ENCODE peak calls at places on chromosomes 3 and 15, in eight cellular contexts. K, S, A, O, J, N, V and E are unnamed samples.

GRCh38 chr15:78429477-78429876 is 8.5 kb upstream of the IREB2 start:
- DNase-seq in K (no peak), S (no peak), A (no peak), O (no peak), J (no peak), N (no peak), V (no peak), E (no peak)

GRCh38 chr3:66317750-66318366 is 97.1 kb downstream of the SLC25A26 start:
- DNase-seq in K (no peak), S (no peak), A (no peak), O (no peak), J (no peak), N (no peak), V (no peak), E (no peak)

GRCh38 chr3:166190360-166190759 is 353.1 kb upstream of the BCHE start:
- DNase-seq in K (peak), S (no peak), A (no peak), O (no peak), J (no peak), N (no peak), V (no peak), E (no peak)

GRCh38 chr15:70156781-70157261 is 59.1 kb upstream of the TLE3 start:
- DNase-seq in K (no peak), S (no peak), A (peak), O (no peak), J (peak), N (no peak), V (peak), E (no peak)

GRCh38 chr3:148829926-148830325 is 2.3 kb downstream of the CPB1 start:
- DNase-seq in K (no peak), S (no peak), A (no peak), O (no peak), J (no peak), N (no peak), V (no peak), E (no peak)

GRCh38 chr3:63824309-63824708 is 5.2 kb downstream of the C3orf49 start:
- DNase-seq in K (no peak), S (no peak), A (no peak), O (peak), J (no peak), N (no peak), V (no peak), E (no peak)

GRCh38 chr15:82714026-82714425 is 4.4 kb upstream of the AP3B2 start:
- DNase-seq in K (no peak), S (no peak), A (no peak), O (no peak), J (no peak), N (peak), V (no peak), E (no peak)

GRCh38 chr3:122355612-122356011 is 27.4 kb downstream of the MIX23 start:
- DNase-seq in K (no peak), S (no peak), A (no peak), O (no peak), J (no peak), N (no peak), V (no peak), E (no peak)

GRCh38 chr3:39067286-39067685 is 15.5 kb downstream of the WDR48 start:
- DNase-seq in K (no peak), S (no peak), A (no peak), O (no peak), J (no peak), N (no peak), V (no peak), E (no peak)

GRCh38 chr3:73604491-73604890 is 20.2 kb downstream of the PDZRN3 start:
- DNase-seq in K (no peak), S (no peak), A (no peak), O (no peak), J (no peak), N (no peak), V (no peak), E (no peak)

GRCh38 chr15:81021321-81021720 is 20.6 kb downstream of the TLNRD1 start:
- DNase-seq in K (no peak), S (no peak), A (no peak), O (no peak), J (no peak), N (no peak), V (no peak), E (no peak)

GRCh38 chr3:44076221-44076829 is 165.4 kb upstream of the TOPAZ1 start:
- DNase-seq in K (peak), S (no peak), A (no peak), O (no peak), J (no peak), N (no peak), V (no peak), E (no peak)

GRCh38 chr3:179148446-179149238 is 485 bp downstream of the PIK3CA start:
- DNase-seq in K (peak), S (peak), A (peak), O (no peak), J (peak), N (peak), V (peak), E (peak)
- TF ChIP-seq CTCF in K (no peak), S (no peak), A (no peak), O (no peak), J (no peak), N (no peak), V (no peak), E (no peak)

GRCh38 chr3:170180952-170181876 is at the start of gene PHC3:
- DNase-seq in K (peak), S (peak), A (peak), O (peak), J (peak), N (peak), V (peak), E (peak)
- TF ChIP-seq CTCF in K (peak), S (no peak), A (no peak), O (no peak), J (no peak), N (no peak), V (peak), E (no peak)

GRCh38 chr15:31208804-31209203 is 107.3 kb upstream of the TRPM1 start:
- DNase-seq in K (no peak), S (no peak), A (no peak), O (no peak), J (no peak), N (no peak), V (no peak), E (no peak)

GRCh38 chr15:31202953-31203352 is 101.4 kb upstream of the TRPM1 start:
- DNase-seq in K (no peak), S (no peak), A (no peak), O (no peak), J (no peak), N (no peak), V (no peak), E (peak)

GRCh38 chr15:31207246-31207645 is 105.7 kb upstream of the TRPM1 start:
- DNase-seq in K (no peak), S (no peak), A (no peak), O (no peak), J (no peak), N (no peak), V (no peak), E (peak)

GRCh38 chr15:31203999-31204398 is 102.5 kb upstream of the TRPM1 start:
- DNase-seq in K (no peak), S (no peak), A (no peak), O (no peak), J (no peak), N (no peak), V (no peak), E (no peak)

DNA sequence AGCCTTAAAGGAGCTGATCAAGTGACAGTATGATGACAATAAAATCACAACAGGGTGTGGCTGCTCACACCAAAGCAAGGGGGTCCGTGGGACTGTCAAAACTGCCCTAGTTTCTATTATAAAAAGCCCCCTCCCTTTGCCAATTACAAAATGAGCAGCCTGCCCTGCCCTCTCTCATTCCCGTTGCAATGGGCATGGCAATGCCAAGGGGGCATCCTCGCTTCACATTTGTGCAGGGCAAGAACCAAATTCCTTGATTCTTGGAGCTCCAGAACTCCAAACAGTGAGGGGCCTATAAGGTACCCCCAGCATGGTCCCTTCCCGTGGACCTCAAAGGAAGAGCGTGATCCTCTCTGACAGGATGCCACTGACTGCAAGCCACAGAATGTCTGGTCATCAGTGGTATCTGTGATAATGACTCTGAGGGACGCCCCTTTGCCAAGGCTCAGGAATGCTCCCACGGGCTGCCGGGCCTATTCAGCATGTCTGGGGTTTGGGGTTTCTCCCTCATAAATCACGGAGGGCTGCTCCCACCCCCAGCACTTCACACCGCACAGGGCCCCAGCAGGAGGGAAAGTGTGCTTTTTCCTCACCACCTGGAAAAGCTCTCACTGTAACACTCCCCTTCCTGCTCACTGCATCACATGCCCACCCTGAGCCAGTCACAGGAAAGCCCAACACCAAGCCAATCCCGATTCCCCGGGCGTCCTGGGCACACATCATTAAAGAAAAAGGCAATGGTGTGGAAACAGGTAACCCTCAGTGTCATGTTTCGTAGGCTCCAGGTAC is 105.1 kb upstream of the TRPM1 start:
- DNase-seq in K (no peak), S (no peak), A (no peak), O (no peak), J (no peak), N (no peak), V (no peak), E (no peak)
- TF ChIP-seq CTCF in K (peak), S (no peak), A (no peak), O (no peak), J (no peak), N (no peak), V (no peak), E (no peak)

GRCh38 chr3:8713901-8714759 is 19.5 kb upstream of the CAV3 start:
- DNase-seq in K (peak), S (peak), A (no peak), O (no peak), J (peak), N (peak), V (no peak), E (peak)
- TF ChIP-seq CTCF in K (peak), S (peak), A (no peak), O (peak), J (peak), N (peak), V (no peak), E (peak)

GRCh38 chr3:189950258-189950657 is 170.4 kb downstream of the P3H2 start:
- DNase-seq in K (no peak), S (no peak), A (no peak), O (no peak), J (no peak), N (no peak), V (no peak), E (no peak)
- TF ChIP-seq CTCF in K (peak), S (no peak), A (no peak), O (no peak), J (no peak), N (no peak), V (no peak), E (no peak)